ENCODE peak calls at places on chromosomes 6 and 20, in nine cellular contexts. R is NCI-H774; A is nucleus accumbens; P is NCI-H1105; J is HTR-8/SVneo; G is pons; Z is effector memory CD4-positive, alpha-beta T cell; T is mammary epithelial cell; I is kidney tubule cell. C is an unnamed sample.

GRCh38 chr20:20530428-20531151 is 162.7 kb downstream of the INSM1 start:
- DNase-seq in R (no peak), A (peak), P (no peak), J (no peak), G (peak), Z (no peak), T (no peak), I (no peak), C (peak)

GRCh38 chr6:133291671-133292070 is 50.5 kb downstream of the EYA4 start:
- DNase-seq in R (no peak), A (no peak), P (no peak), J (no peak), G (no peak), Z (no peak), T (no peak), I (no peak), C (no peak)

GRCh38 chr6:98794306-98794852 is 40.0 kb upstream of the POU3F2 start:
- DNase-seq in R (no peak), A (no peak), P (no peak), J (no peak), G (no peak), Z (no peak), T (no peak), I (no peak), C (no peak)

GRCh38 chr6:89950879-89951391 is 56.7 kb downstream of the GJA10 start:
- DNase-seq in R (no peak), A (no peak), P (no peak), J (no peak), G (no peak), Z (no peak), T (peak), I (no peak), C (no peak)

GRCh38 chr6:145278163-145278807 is 457.0 kb downstream of the EPM2A start:
- DNase-seq in R (no peak), A (no peak), P (no peak), J (peak), G (no peak), Z (no peak), T (no peak), I (peak), C (no peak)

GRCh38 chr6:168328086-168328485 is 8.5 kb upstream of the DACT2 start:
- DNase-seq in R (no peak), A (no peak), P (no peak), J (no peak), G (no peak), Z (no peak), T (no peak), I (peak), C (no peak)

GRCh38 chr6:47376930-47377329 is 67.2 kb upstream of the TNFRSF21 start:
- DNase-seq in R (no peak), A (no peak), P (no peak), J (no peak), G (no peak), Z (no peak), T (no peak), I (no peak), C (no peak)

GRCh38 chr6:5081955-5082354 is 3.2 kb upstream of the PPP1R3G start:
- DNase-seq in R (no peak), A (no peak), P (no peak), J (no peak), G (no peak), Z (no peak), T (peak), I (peak), C (no peak)

GRCh38 chr20:51424270-51425041 is 118.1 kb downstream of the NFATC2 start:
- DNase-seq in R (no peak), A (no peak), P (no peak), J (no peak), G (no peak), Z (no peak), T (no peak), I (no peak), C (no peak)

C was measured in globus pallidus.